ENCODE peak calls at places on chromosomes 1 and 21, in nine cellular contexts. D is IMR-90, J is upper lobe of left lung, S is H54, K is A549, I is transverse colon, Y is uterus, T is K562, W is stomach. C is an unnamed sample.

GRCh38 chr1:86594284-86594683 is 47.4 kb downstream of the CLCA4 start:
- DNase-seq in D (no peak), J (no peak), T (no peak), I (no peak), W (no peak), S (no peak), K (no peak), Y (no peak), C (no peak)

GRCh38 chr1:15296602-15297321 is 49.7 kb downstream of the FHAD1 start:
- DNase-seq in J (no peak), S (no peak), W (no peak), K (peak; percentile 29), Y (no peak), T (no peak), I (no peak), D (peak; percentile 17), C (no peak)

GRCh38 chr1:86231076-86231475 is 74.5 kb upstream of the COL24A1 start:
- DNase-seq in T (no peak), S (no peak), Y (no peak), K (no peak), I (no peak), W (no peak), J (no peak), D (no peak), C (no peak)

GRCh38 chr1:226915672-226915995 is 24.5 kb upstream of the COQ8A start:
- DNase-seq in T (no peak), K (no peak), S (no peak), I (no peak), Y (no peak), J (no peak), D (no peak), W (no peak), C (peak; percentile 30)

GRCh38 chr1:200038645-200038986 is 11.1 kb downstream of the NR5A2 start:
- DNase-seq in S (no peak), W (no peak), K (no peak), T (no peak), I (peak; percentile 33), J (peak; percentile 66), D (no peak), Y (no peak), C (no peak)

GRCh38 chr1:16156848-16157495 is 1.1 kb upstream of the EPHA2 start:
- DNase-seq in S (no peak), T (no peak), J (no peak), K (no peak), W (no peak), D (peak; percentile 71), I (no peak), Y (no peak), C (no peak)

GRCh38 chr21:38671716-38672115 is 134.0 kb upstream of the ETS2 start:
- DNase-seq in S (no peak), Y (no peak), T (no peak), D (no peak), J (no peak), K (no peak), I (no peak), W (no peak), C (no peak)

GRCh38 chr1:179034720-179035119 is 9.0 kb downstream of the FAM20B start:
- DNase-seq in T (no peak), D (peak; percentile 88), J (no peak), Y (no peak), W (no peak), S (no peak), I (no peak), K (no peak), C (peak; percentile 45)

GRCh38 chr21:44630440-44630839 is 3.5 kb downstream of the KRTAP10-9 start:
- DNase-seq in S (no peak), Y (no peak), D (no peak), T (no peak), W (no peak), J (no peak), I (no peak), K (no peak), C (no peak)

GRCh38 chr1:232519186-232519585 is 110.7 kb downstream of the SIPA1L2 start:
- DNase-seq in S (no peak), J (no peak), T (no peak), D (no peak), K (no peak), W (no peak), Y (no peak), I (no peak), C (no peak)

GRCh38 chr1:33826311-33826710 is 37.6 kb upstream of the HMGB4 start:
- DNase-seq in W (no peak), J (no peak), I (no peak), S (no peak), K (no peak), T (no peak), Y (no peak), D (no peak), C (no peak)

GRCh38 chr1:19622204-19622603 is 21.9 kb upstream of the NBL1 start:
- DNase-seq in T (no peak), Y (no peak), K (no peak), S (no peak), W (no peak), I (no peak), D (peak; percentile 28), J (no peak), C (no peak)

GRCh38 chr1:159338018-159338417 is 35.9 kb downstream of the FCER1A start:
- DNase-seq in K (no peak), D (no peak), S (no peak), J (no peak), W (no peak), T (no peak), I (no peak), Y (no peak), C (no peak)

GRCh38 chr1:164263540-164263939 is 295.4 kb upstream of the PBX1 start:
- DNase-seq in W (no peak), K (no peak), S (no peak), Y (no peak), I (no peak), T (no peak), D (no peak), J (no peak), C (no peak)

GRCh38 chr1:85128296-85128695 is 72.5 kb downstream of the SYDE2 start:
- DNase-seq in J (no peak), T (no peak), Y (no peak), W (no peak), I (no peak), S (no peak), K (no peak), D (peak; percentile 67), C (no peak)

GRCh38 chr1:241895013-241895412 is 47.0 kb downstream of the EXO1 start:
- DNase-seq in S (no peak), Y (no peak), K (no peak), J (no peak), W (no peak), T (no peak), I (no peak), D (no peak), C (no peak)

GRCh38 chr1:62783736-62784508 is at the start of gene ATG4C:
- DNase-seq in I (peak; percentile 96), T (peak; percentile 89), D (peak; percentile 97), K (peak; percentile 99), W (peak; percentile 97), Y (peak; percentile 97), J (peak; percentile 88), S (peak; percentile 81), C (peak; percentile 98)
- TF ChIP-seq POLR2A in I (peak; percentile 73), T (peak; percentile 94), D (no peak), K (peak; percentile 78), W (peak; percentile 5), Y (peak; percentile 24), J (peak; percentile 75), S (peak; percentile 76), C (peak; percentile 88)

GRCh38 chr1:26692793-26693490 is 2.9 kb upstream of the ARID1A start:
- DNase-seq in K (peak; percentile 98), J (peak; percentile 86), S (peak; percentile 70), W (peak; percentile 94), T (peak; percentile 85), Y (peak; percentile 95), I (peak; percentile 97), D (peak; percentile 99), C (peak; percentile 96)
- TF ChIP-seq POLR2A in K (peak; percentile 41), J (peak; percentile 52), S (no peak), W (no peak), T (peak; percentile 73), Y (peak; percentile 70), I (peak; percentile 11), D (peak; percentile 58), C (peak; percentile 72)

GRCh38 chr21:41442496-41443186 is 16.6 kb downstream of the MX1 start:
- DNase-seq in T (no peak), K (no peak), Y (no peak), D (peak; percentile 36), S (no peak), J (no peak), W (no peak), I (no peak), C (no peak)
- TF ChIP-seq POLR2A in T (no peak), K (no peak), Y (no peak), D (no peak), S (no peak), J (no peak), W (no peak), I (no peak), C (no peak)

GRCh38 chr1:161038523-161039153 is at the start of gene TSTD1:
- DNase-seq in T (no peak), J (peak; percentile 96), S (no peak), I (peak; percentile 90), D (no peak), K (no peak), Y (no peak), W (peak; percentile 80), C (peak; percentile 78)
- TF ChIP-seq POLR2A in T (no peak), J (peak; percentile 83), S (no peak), I (peak; percentile 86), D (no peak), K (no peak), Y (no peak), W (no peak), C (peak; percentile 71)

GRCh38 chr1:46247433-46248121 is at the start of gene RAD54L:
- DNase-seq in J (peak; percentile 95), D (peak; percentile 99), S (peak; percentile 96), K (peak; percentile 98), I (peak; percentile 98), Y (peak; percentile 99), W (peak; percentile 98), T (peak; percentile 98), C (peak; percentile 100)
- TF ChIP-seq POLR2A in J (no peak), D (peak; percentile 64), S (peak; percentile 67), K (peak; percentile 28), I (no peak), Y (no peak), W (no peak), T (peak; percentile 97), C (peak; percentile 88)

GRCh38 chr1:54223441-54224202 is 23.7 kb downstream of the MRPL37 start:
- DNase-seq in K (no peak), W (no peak), J (no peak), T (no peak), Y (peak; percentile 57), S (no peak), D (no peak), I (no peak), C (no peak)
- TF ChIP-seq POLR2A in K (no peak), W (no peak), J (no peak), T (no peak), Y (no peak), S (no peak), D (no peak), I (no peak), C (no peak)

GRCh38 chr21:25735221-25735894 is 586 bp downstream of the GABPA start:
- DNase-seq in I (peak; percentile 93), S (peak; percentile 66), D (peak; percentile 88), J (peak; percentile 94), T (peak; percentile 74), K (peak; percentile 88), W (peak; percentile 90), Y (peak; percentile 93), C (peak; percentile 95)
- TF ChIP-seq POLR2A in I (no peak), S (peak; percentile 22), D (peak; percentile 17), J (no peak), T (peak; percentile 42), K (peak; percentile 28), W (no peak), Y (peak; percentile 27), C (no peak)

C was measured in erythroblast.